ENCODE peak calls at places on chromosomes 16 and 17, in ten cellular contexts. O, C, I, N, X, G, H, A, F and E are unnamed samples.

GRCh38 chr17:80071116-80071980 is 30.0 kb upstream of the GAA start:
- DNase-seq in O (no peak), C (peak), I (peak), N (no peak), X (no peak), G (peak), H (no peak), A (no peak), F (no peak), E (no peak)

GRCh38 chr17:78966906-78967600 is 12.7 kb downstream of the LGALS3BP start:
- DNase-seq in O (no peak), C (no peak), I (no peak), N (no peak), X (no peak), G (no peak), H (no peak), A (no peak), F (no peak), E (no peak)

GRCh38 chr17:17347234-17347955 is 44.2 kb downstream of the NT5M start:
- DNase-seq in O (no peak), C (peak), I (no peak), N (no peak), X (no peak), G (no peak), H (no peak), A (no peak), F (no peak), E (no peak)

GRCh38 chr16:22373662-22374310 is 633 bp downstream of the CDR2 start:
- DNase-seq in O (peak), C (peak), I (peak), N (peak), X (peak), G (peak), H (peak), A (peak), F (no peak), E (no peak)

GRCh38 chr17:32933881-32934280 is 5.9 kb downstream of the TMEM98 start:
- DNase-seq in O (no peak), C (no peak), I (no peak), N (no peak), X (no peak), G (no peak), H (no peak), A (no peak), F (no peak), E (no peak)

GRCh38 chr17:65254166-65254565 is 117.0 kb downstream of the RGS9 start:
- DNase-seq in O (no peak), C (no peak), I (no peak), N (no peak), X (no peak), G (no peak), H (no peak), A (peak), F (no peak), E (no peak)

GRCh38 chr17:79919164-79919585 is 79.9 kb upstream of the CBX4 start:
- DNase-seq in O (no peak), C (peak), I (peak), N (no peak), X (no peak), G (peak), H (no peak), A (no peak), F (no peak), E (no peak)

GRCh38 chr16:6889106-6889505 is 443.5 kb upstream of the RBFOX1 start:
- DNase-seq in O (no peak), C (no peak), I (no peak), N (no peak), X (no peak), G (no peak), H (no peak), A (no peak), F (no peak), E (no peak)

GRCh38 chr17:44941712-44942331 is 5.8 kb downstream of the KIF18B start:
- DNase-seq in O (no peak), C (no peak), I (no peak), N (no peak), X (no peak), G (no peak), H (no peak), A (no peak), F (no peak), E (no peak)

GRCh38 chr16:72876981-72877373 is 171.0 kb downstream of the ZFHX3 start:
- DNase-seq in O (no peak), C (no peak), I (no peak), N (no peak), X (no peak), G (no peak), H (no peak), A (no peak), F (no peak), E (no peak)

GRCh38 chr17:73947281-73947975 is 256.1 kb upstream of the RPL38 start:
- DNase-seq in O (no peak), C (no peak), I (no peak), N (no peak), X (no peak), G (no peak), H (no peak), A (no peak), F (no peak), E (no peak)

GRCh38 chr17:20210614-20211013 is 201.5 kb downstream of the SPECC1 start:
- DNase-seq in O (no peak), C (no peak), I (no peak), N (no peak), X (no peak), G (no peak), H (no peak), A (no peak), F (no peak), E (no peak)

GRCh38 chr17:72403713-72404209 is 282.9 kb downstream of the SOX9 start:
- DNase-seq in O (no peak), C (no peak), I (no peak), N (no peak), X (no peak), G (no peak), H (no peak), A (no peak), F (no peak), E (no peak)

GRCh38 chr17:54418467-54418866 is 482.2 kb upstream of the TOM1L1 start:
- DNase-seq in O (no peak), C (no peak), I (no peak), N (no peak), X (no peak), G (no peak), H (no peak), A (no peak), F (no peak), E (no peak)

GRCh38 chr17:6305613-6306360 is 129.1 kb downstream of the AIPL1 start:
- DNase-seq in O (no peak), C (no peak), I (no peak), N (no peak), X (no peak), G (no peak), H (no peak), A (no peak), F (no peak), E (no peak)

GRCh38 chr16:69319826-69320730 is 8.9 kb downstream of the VPS4A start:
- DNase-seq in O (no peak), C (no peak), I (no peak), N (no peak), X (no peak), G (no peak), H (no peak), A (no peak), F (no peak), E (no peak)